ENCODE peak calls at places on chromosomes 11 and 22, in four cellular contexts. C is spleen, I is body of pancreas, W is breast epithelium. Q is an unnamed sample.

GRCh38 chr11:450809-451451 is 851 bp downstream of the PTDSS2 start:
- DNase-seq in C (peak), I (peak), W (peak), Q (no peak)

GRCh38 chr11:34356576-34356917 is 1.3 kb downstream of the ABTB2 start:
- DNase-seq in C (no peak), I (no peak), W (no peak), Q (peak)

GRCh38 chr11:76791861-76792260 is 8.7 kb downstream of the TSKU start:
- DNase-seq in C (peak), I (peak), W (peak), Q (no peak)

GRCh38 chr11:67441082-67441683 is 2.1 kb downstream of the CORO1B start:
- DNase-seq in C (no peak), I (no peak), W (no peak), Q (no peak)

GRCh38 chr11:43987384-43988039 is 45.1 kb downstream of the C11orf96 start:
- DNase-seq in C (no peak), I (peak), W (peak), Q (peak)

GRCh38 chr11:111378773-111379499 is at the start of gene POU2AF1:
- DNase-seq in C (peak), I (no peak), W (peak), Q (no peak)

GRCh38 chr22:49400136-49400865 is 427.4 kb downstream of the BRD1 start:
- DNase-seq in C (peak), I (no peak), W (no peak), Q (no peak)

GRCh38 chr11:12598330-12599256 is 75.6 kb upstream of the TEAD1 start:
- DNase-seq in C (no peak), I (no peak), W (no peak), Q (no peak)

GRCh38 chr11:74196781-74197486 is 25.8 kb downstream of the PPME1 start:
- DNase-seq in C (no peak), I (no peak), W (no peak), Q (no peak)

GRCh38 chr11:73141031-73141308 is 1.1 kb downstream of the FCHSD2 start:
- DNase-seq in C (peak), I (peak), W (no peak), Q (no peak)

GRCh38 chr22:48333816-48334735 is 1493.6 kb downstream of the BRD1 start:
- DNase-seq in C (no peak), I (no peak), W (no peak), Q (no peak)

GRCh38 chr11:102449651-102450570 is 2.7 kb downstream of the TMEM123 start:
- DNase-seq in C (no peak), I (no peak), W (no peak), Q (no peak)

GRCh38 chr22:41565403-41566054 is 4.7 kb downstream of the CSDC2 start:
- DNase-seq in C (no peak), I (no peak), W (no peak), Q (peak)

GRCh38 chr22:43488031-43488892 is 76.4 kb downstream of the MPPED1 start:
- DNase-seq in C (no peak), I (no peak), W (no peak), Q (no peak)

GRCh38 chr11:95515379-95515778 is 274.2 kb downstream of the FAM76B start:
- DNase-seq in C (no peak), I (no peak), W (no peak), Q (no peak)

GRCh38 chr11:103601230-103601846 is 435.1 kb upstream of the DDI1 start:
- DNase-seq in C (no peak), I (peak), W (no peak), Q (no peak)

GRCh38 chr11:76048763-76049162 is 157.5 kb downstream of the WNT11 start:
- DNase-seq in C (no peak), I (peak), W (no peak), Q (no peak)

GRCh38 chr11:113131036-113131775 is 170.0 kb downstream of the NCAM1 start:
- DNase-seq in C (no peak), I (no peak), W (no peak), Q (no peak)

GRCh38 chr22:49331223-49331815 is 496.4 kb downstream of the BRD1 start:
- DNase-seq in C (peak), I (no peak), W (peak), Q (no peak)

GRCh38 chr22:47110817-47111443 is 348.5 kb downstream of the TBC1D22A start:
- DNase-seq in C (no peak), I (no peak), W (no peak), Q (no peak)

GRCh38 chr22:33605686-33606085 is 314.6 kb downstream of the LARGE1 start:
- DNase-seq in C (no peak), I (no peak), W (no peak), Q (no peak)

GRCh38 chr22:45239378-45240136 is 1.1 kb downstream of the KIAA0930 start:
- DNase-seq in C (peak), I (no peak), W (no peak), Q (no peak)

GRCh38 chr11:117828641-117829368 is 4.3 kb upstream of the FXYD2 start:
- DNase-seq in C (peak), I (peak), W (no peak), Q (peak)

GRCh38 chr22:46661221-46661851 is 41.1 kb downstream of the GRAMD4 start:
- DNase-seq in C (no peak), I (no peak), W (peak), Q (no peak)

GRCh38 chr22:40400173-40400572 is 29.8 kb downstream of the SGSM3 start:
- DNase-seq in C (peak), I (no peak), W (peak), Q (no peak)

GRCh38 chr11:117411736-117412135 is 84.1 kb downstream of the CEP164 start:
- DNase-seq in C (no peak), I (no peak), W (no peak), Q (no peak)

GRCh38 chr11:45887587-45887986 is 2.1 kb downstream of the MAPK8IP1 start:
- DNase-seq in C (no peak), I (no peak), W (no peak), Q (no peak)

GRCh38 chr22:45216133-45217003 is 24.3 kb downstream of the KIAA0930 start:
- DNase-seq in C (peak), I (peak), W (no peak), Q (no peak)

GRCh38 chr22:19871023-19871844 is 16.6 kb upstream of the GNB1L start:
- DNase-seq in C (peak), I (peak), W (no peak), Q (peak)

GRCh38 chr11:109984634-109985289 is 108.4 kb upstream of the ZC3H12C start:
- DNase-seq in C (no peak), I (no peak), W (no peak), Q (no peak)
- H3K27ac ChIP-seq in C (no peak), I (no peak), W (no peak), Q (no peak)

DNA sequence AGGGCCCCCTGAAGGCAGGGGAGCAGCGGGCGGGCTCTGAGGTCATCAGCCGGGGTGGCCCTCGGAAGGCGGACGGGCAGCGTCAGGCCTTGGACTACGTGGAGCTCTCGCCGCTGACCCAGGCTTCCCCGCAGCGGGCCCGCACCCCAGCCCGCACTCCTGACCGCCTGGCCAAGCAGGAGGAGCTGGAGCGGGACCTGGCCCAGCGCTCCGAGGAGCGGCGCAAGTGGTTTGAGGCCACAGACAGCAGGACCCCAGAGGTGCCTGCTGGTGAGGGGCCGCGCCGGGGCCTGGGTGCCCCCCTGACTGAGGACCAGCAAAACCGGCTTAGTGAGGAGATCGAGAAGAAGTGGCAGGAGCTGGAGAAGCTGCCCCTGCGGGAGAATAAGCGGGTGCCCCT is 50.1 kb upstream of the GCAT start:
- DNase-seq in C (no peak), I (no peak), W (no peak), Q (no peak)
- H3K27ac ChIP-seq in C (no peak), I (no peak), W (no peak), Q (no peak)

DNA sequence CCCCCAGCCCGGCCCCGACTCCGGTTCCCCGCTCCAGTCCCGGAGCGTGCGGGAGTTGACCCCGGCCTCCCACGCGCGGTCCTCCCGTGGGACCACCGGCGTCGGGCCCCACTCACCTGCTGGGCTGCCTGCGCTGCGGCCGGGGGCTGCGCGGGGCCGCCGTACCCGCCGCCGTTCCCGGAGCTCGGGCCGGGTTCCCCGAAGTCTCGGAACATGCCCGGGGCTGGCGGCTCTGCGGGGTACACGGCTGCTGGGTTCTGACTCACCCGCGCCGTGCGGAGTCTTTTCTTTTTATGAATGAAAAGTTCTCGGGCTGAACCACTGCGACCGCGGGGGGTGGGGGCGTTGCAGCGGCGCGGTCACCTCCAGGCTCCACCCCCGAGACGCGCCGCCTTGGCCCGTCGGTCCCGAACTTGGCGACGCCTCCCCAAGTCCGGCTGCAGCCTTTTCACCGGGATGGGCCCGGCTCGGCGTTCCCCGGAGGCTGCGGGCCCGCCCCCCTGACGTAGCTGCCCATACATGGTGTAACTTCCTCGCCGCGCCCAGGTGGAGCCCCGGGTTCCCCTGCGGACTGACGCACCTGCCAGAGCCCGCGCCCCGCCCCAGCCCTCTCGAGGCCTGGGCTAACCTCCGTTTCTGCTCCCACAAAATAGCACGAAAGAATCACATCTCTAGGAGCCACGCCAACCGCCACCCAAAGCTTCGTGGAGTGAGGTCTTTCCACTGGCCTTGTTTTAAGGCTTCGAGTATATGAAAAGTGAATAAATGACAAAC is at the start of gene FOSL1:
- DNase-seq in C (peak), I (peak), W (peak), Q (peak)
- H3K27ac ChIP-seq in C (no peak), I (no peak), W (peak), Q (peak)

DNA sequence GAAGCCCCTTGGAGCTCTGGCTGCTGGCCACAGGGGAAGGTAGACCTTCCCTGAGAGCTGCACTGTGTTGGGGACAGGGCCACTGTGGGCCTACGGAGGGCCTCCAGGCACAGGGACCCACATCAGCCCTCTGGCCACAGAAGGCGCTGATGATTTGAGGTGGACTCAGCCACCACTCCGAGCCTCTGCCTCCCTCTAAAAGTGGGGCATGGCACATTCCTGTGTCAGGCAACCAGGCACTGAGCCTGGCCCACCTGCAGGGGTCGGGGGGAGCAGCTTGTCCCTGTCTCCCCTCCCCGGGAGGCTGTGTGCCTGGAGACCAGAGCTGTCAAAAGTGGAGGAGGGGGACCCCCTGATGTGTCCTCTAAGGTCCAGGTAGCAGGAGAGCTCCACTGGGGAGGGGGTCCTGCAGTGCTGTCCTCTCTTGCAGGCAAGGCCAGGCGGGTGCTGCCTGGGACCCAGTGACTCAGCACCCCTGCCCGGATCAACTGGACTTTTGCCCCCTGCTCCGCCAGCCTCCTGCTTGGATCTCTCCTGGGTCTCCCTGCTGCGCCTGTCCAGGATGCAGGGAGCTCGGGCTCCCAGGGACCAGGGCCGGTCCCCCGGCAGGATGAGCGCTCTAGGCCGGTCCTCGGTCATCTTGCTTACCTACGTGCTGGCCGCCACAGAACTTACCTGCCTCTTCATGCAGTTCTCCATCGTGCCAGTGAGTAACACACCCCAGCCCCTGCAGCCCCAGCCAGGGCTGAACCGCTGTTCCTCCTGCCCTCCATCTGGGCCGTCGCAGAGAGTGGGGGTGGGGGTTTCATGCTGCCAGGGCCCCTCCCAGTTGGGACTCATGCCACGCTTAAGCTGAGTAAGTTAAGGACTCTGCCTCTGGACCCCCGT is 17.5 kb upstream of the CDKN1C start:
- DNase-seq in C (peak), I (no peak), W (no peak), Q (no peak)
- H3K27ac ChIP-seq in C (peak), I (no peak), W (peak), Q (peak)

GRCh38 chr11:7484645-7485044 is 661 bp upstream of the OLFML1 start:
- DNase-seq in C (no peak), I (no peak), W (no peak), Q (no peak)
- H3K27ac ChIP-seq in C (no peak), I (no peak), W (no peak), Q (peak)

GRCh38 chr11:114367244-114367957 is 32.9 kb downstream of the C11orf71 start:
- DNase-seq in C (no peak), I (no peak), W (no peak), Q (no peak)
- H3K27ac ChIP-seq in C (no peak), I (no peak), W (no peak), Q (peak)

Q was measured in tibial artery.